ENCODE peak calls at places on chromosomes 2 and 18, in four cellular contexts. T is activated CD4-positive, alpha-beta T cell treated with anti-CD3 and anti-CD28 coated beads for 4 hours; A is NCI-H1092 treated with DMSO at 0.1 percent for 48 hours; X is SK-MEL-5. F is an unnamed sample.

GRCh38 chr2:98252394-98252793 is 93.9 kb upstream of the CNGA3 start:
- DNase-seq in T (no peak), A (no peak), X (no peak), F (no peak)

GRCh38 chr2:206955253-206955652 is 15.9 kb downstream of the CPO start:
- DNase-seq in T (no peak), A (no peak), X (no peak), F (no peak)

GRCh38 chr2:71150082-71150816 is 19.8 kb downstream of the MPHOSPH10 start:
- DNase-seq in T (no peak), A (no peak), X (no peak), F (no peak)

GRCh38 chr18:3679254-3679653 is 229.3 kb downstream of the TGIF1 start:
- DNase-seq in T (no peak), A (no peak), X (peak), F (no peak)

GRCh38 chr18:5395860-5396448 is 100.4 kb upstream of the ZBTB14 start:
- DNase-seq in T (no peak), A (no peak), X (no peak), F (no peak)

GRCh38 chr2:130286983-130287655 is 55.6 kb upstream of the IMP4 start:
- DNase-seq in T (no peak), A (no peak), X (no peak), F (no peak)

GRCh38 chr2:110818767-110819481 is 86.6 kb downstream of the ACOXL start:
- DNase-seq in T (no peak), A (no peak), X (peak), F (no peak)

GRCh38 chr18:57533901-57534300 is 52.6 kb downstream of the FECH start:
- DNase-seq in T (no peak), A (no peak), X (no peak), F (no peak)

F was measured in A172.